ENCODE peak calls at places on chromosomes 2 and 18, in five cellular contexts. T, W, P, Z and F are unnamed samples.

GRCh38 chr2:23447405-23447804 is 62.4 kb downstream of the KLHL29 start:
- DNase-seq in T (no peak), W (no peak), P (no peak), Z (no peak), F (no peak)

GRCh38 chr2:24635181-24635580 is 144.1 kb downstream of the NCOA1 start:
- DNase-seq in T (no peak), W (no peak), P (no peak), Z (peak; percentile 70), F (no peak)

GRCh38 chr2:42118759-42119569 is 50.2 kb upstream of the EML4 start:
- DNase-seq in T (peak; percentile 4), W (no peak), P (no peak), Z (no peak), F (no peak)

GRCh38 chr2:222919841-222920609 is 59.2 kb downstream of the ACSL3 start:
- DNase-seq in T (no peak), W (no peak), P (no peak), Z (peak; percentile 94), F (peak; percentile 67)

GRCh38 chr2:28252308-28252707 is 140.3 kb upstream of the FOSL2 start:
- DNase-seq in T (no peak), W (no peak), P (no peak), Z (no peak), F (no peak)

GRCh38 chr2:224325941-224326340 is 76.0 kb downstream of the FAM124B start:
- DNase-seq in T (no peak), W (no peak), P (no peak), Z (no peak), F (no peak)

GRCh38 chr18:904135-905090 is at the start of gene ADCYAP1:
- DNase-seq in T (peak; percentile 46), W (no peak), P (peak; percentile 68), Z (no peak), F (no peak)

GRCh38 chr2:61109291-61109690 is 43.6 kb downstream of the SANBR start:
- DNase-seq in T (no peak), W (no peak), P (no peak), Z (no peak), F (no peak)

GRCh38 chr2:170813611-170814550 is 2.8 kb upstream of the GAD1 start:
- DNase-seq in T (no peak), W (no peak), P (peak; percentile 83), Z (peak; percentile 65), F (no peak)

GRCh38 chr2:113981404-113982134 is 91.7 kb downstream of the ACTR3 start:
- DNase-seq in T (no peak), W (no peak), P (no peak), Z (peak; percentile 21), F (no peak)

GRCh38 chr2:160534249-160534648 is 40.6 kb upstream of the RBMS1 start:
- DNase-seq in T (no peak), W (no peak), P (no peak), Z (no peak), F (no peak)

GRCh38 chr2:70941186-70941585 is 5.5 kb downstream of the ATP6V1B1 start:
- DNase-seq in T (peak; percentile 61), W (no peak), P (no peak), Z (no peak), F (no peak)

GRCh38 chr2:165725421-165725820 is 68.6 kb downstream of the GALNT3 start:
- DNase-seq in T (no peak), W (no peak), P (no peak), Z (peak; percentile 63), F (peak; percentile 2)

GRCh38 chr18:13726972-13727331 is 479 bp downstream of the RNMT start:
- DNase-seq in T (peak; percentile 92), W (peak; percentile 3), P (peak; percentile 52), Z (peak; percentile 35), F (peak; percentile 21)

GRCh38 chr2:28610583-28611201 is 114.8 kb downstream of the PLB1 start:
- DNase-seq in T (no peak), W (peak; percentile 25), P (no peak), Z (peak; percentile 93), F (peak; percentile 42)

GRCh38 chr2:69298261-69298660 is 88.8 kb downstream of the GFPT1 start:
- DNase-seq in T (no peak), W (no peak), P (no peak), Z (peak; percentile 94), F (no peak)